ENCODE peak calls at places on chromosome 5, in four cellular contexts. P is A673; Z is IMR-90; E is CD8-positive, alpha-beta T cell. B is an unnamed sample. For H3K36me3 and H3K9me3, the result is how much of the 10 kb centered on the place peaks cover.

GRCh38 chr5:117486879-117487391 is 912.3 kb upstream of the SEMA6A start:
- DNase-seq in P (no peak), Z (no peak), E (no peak), B (no peak)

GRCh38 chr5:59276886-59277514 is 616.5 kb downstream of the PDE4D start:
- DNase-seq in P (no peak), Z (no peak), E (no peak), B (no peak)

GRCh38 chr5:31867219-31867618 is 228.3 kb downstream of the PDZD2 start:
- DNase-seq in P (no peak), Z (no peak), E (no peak), B (no peak)

GRCh38 chr5:123508441-123508840 is 3.5 kb upstream of the CSNK1G3 start:
- DNase-seq in P (no peak), Z (no peak), E (no peak), B (no peak)

GRCh38 chr5:168746893-168747640 is 167.9 kb upstream of the PANK3 start:
- DNase-seq in P (peak), Z (no peak), E (no peak), B (no peak)

GRCh38 chr5:180494510-180495181 is 467 bp downstream of the CNOT6 start:
- DNase-seq in P (peak), Z (no peak), E (no peak), B (no peak)

GRCh38 chr5:6125781-6126180 is 252.6 kb downstream of the MED10 start:
- DNase-seq in P (no peak), Z (no peak), E (no peak), B (no peak)

GRCh38 chr5:113336975-113337374 is 97.8 kb downstream of the TSSK1B start:
- DNase-seq in P (peak), Z (peak), E (no peak), B (no peak)

GRCh38 chr5:141875795-141876627 is 2.2 kb downstream of the PCDH1 start:
- DNase-seq in P (no peak), Z (no peak), E (no peak), B (no peak)

GRCh38 chr5:142235050-142235797 is 89.6 kb downstream of the SPRY4 start:
- DNase-seq in P (peak), Z (no peak), E (no peak), B (no peak)

GRCh38 chr5:98927242-98927987 is 1.4 kb downstream of the CHD1 start:
- DNase-seq in P (peak), Z (peak), E (peak), B (peak)

GRCh38 chr5:106875591-106876297 is 795.0 kb downstream of the EFNA5 start:
- DNase-seq in P (peak), Z (peak), E (no peak), B (no peak)

GRCh38 chr5:38926121-38926520 is 80.3 kb downstream of the OSMR start:
- DNase-seq in P (no peak), Z (peak), E (no peak), B (no peak)

GRCh38 chr5:72871358-72872024 is 55.0 kb downstream of the TNPO1 start:
- DNase-seq in P (peak), Z (peak), E (no peak), B (no peak)
- H3K36me3 ChIP-seq in P (half or more), Z (under half), E (under half), B (under half)

DNA sequence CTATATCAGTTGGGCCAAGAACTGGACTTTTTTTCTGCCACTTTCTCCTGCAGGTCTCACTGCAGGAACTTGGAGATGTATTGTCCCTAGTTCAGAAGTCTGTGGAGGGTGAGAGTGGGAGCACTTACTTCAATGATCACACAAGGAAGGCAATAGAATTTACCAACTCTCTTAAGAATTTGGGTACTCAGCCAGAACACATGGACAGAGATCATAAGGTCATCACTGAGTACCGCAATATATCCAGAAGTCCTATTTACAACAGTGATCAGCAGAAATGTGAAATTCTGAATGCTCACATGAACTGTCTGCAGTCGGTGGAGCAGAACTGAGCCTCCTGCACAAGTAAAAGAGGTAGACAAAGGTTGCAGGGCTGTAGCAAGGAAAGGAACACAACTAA is 101.0 kb downstream of the FAM114A2 start:
- DNase-seq in P (no peak), Z (no peak), E (no peak), B (no peak)
- H3K9me3 ChIP-seq in P (under half), Z (under half), E (under half), B (under half)

DNA sequence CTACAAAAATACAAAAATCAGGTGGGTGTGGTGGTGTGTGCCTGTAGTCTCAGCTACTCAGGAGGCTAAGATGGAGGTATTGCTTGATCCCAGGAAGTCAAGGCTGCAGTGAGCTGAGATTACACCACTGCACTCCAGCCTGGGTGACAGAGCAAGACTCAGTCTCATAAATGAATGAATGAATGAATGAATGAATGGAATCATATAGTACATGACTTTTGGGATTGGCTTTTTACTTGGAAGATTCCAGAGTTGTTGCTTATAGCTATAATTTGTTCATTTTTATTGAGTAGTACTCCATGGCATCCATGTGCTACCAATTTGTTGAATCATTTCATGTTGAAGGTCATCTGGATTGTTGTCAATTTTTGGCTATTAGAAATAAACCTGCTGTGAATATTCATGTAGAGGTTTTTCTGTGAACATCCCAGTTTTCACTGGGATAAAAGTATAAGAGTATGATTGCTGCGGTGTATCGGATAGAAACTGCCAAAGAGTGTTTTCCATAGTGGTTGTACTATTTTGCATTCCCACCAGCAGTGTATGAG is 19.9 kb downstream of the ERBIN start:
- DNase-seq in P (no peak), Z (peak), E (no peak), B (no peak)
- H3K36me3 ChIP-seq in P (under half), Z (under half), E (under half), B (under half)

GRCh38 chr5:66100851-66101250 is 43.2 kb upstream of the SREK1 start:
- DNase-seq in P (no peak), Z (no peak), E (no peak), B (no peak)
- H3K9me3 ChIP-seq in P (under half), Z (under half), E (under half), B (under half)